ENCODE peak calls at places on chromosomes 11 and 22, in six cellular contexts. M, A, Q, E, Z and F are unnamed samples.

GRCh38 chr22:27799334-27800249 is 2.0 kb downstream of the MN1 start:
- DNase-seq in M (no peak), A (no peak), Q (no peak), E (peak), Z (peak), F (no peak)

GRCh38 chr11:103652013-103652412 is 384.4 kb upstream of the DDI1 start:
- DNase-seq in M (no peak), A (peak), Q (no peak), E (no peak), Z (no peak), F (no peak)

GRCh38 chr11:57427692-57428082 is 766 bp upstream of the SLC43A3 start:
- DNase-seq in M (no peak), A (peak), Q (peak), E (peak), Z (no peak), F (peak)

GRCh38 chr22:40212126-40212525 is 34.4 kb downstream of the TNRC6B start:
- DNase-seq in M (no peak), A (no peak), Q (no peak), E (no peak), Z (no peak), F (peak)

GRCh38 chr11:62671272-62671603 is 235 bp upstream of the UQCC3 start:
- DNase-seq in M (no peak), A (no peak), Q (no peak), E (no peak), Z (no peak), F (no peak)

GRCh38 chr11:69947772-69948255 is 128.6 kb upstream of the FGF3 start:
- DNase-seq in M (no peak), A (no peak), Q (no peak), E (no peak), Z (no peak), F (no peak)

GRCh38 chr11:32893091-32893946 is 708 bp downstream of the QSER1 start:
- DNase-seq in M (no peak), A (peak), Q (peak), E (peak), Z (peak), F (peak)

GRCh38 chr11:16381177-16381576 is 24.8 kb upstream of the SOX6 start:
- DNase-seq in M (no peak), A (peak), Q (no peak), E (no peak), Z (no peak), F (no peak)

GRCh38 chr11:128724891-128725611 is 31.2 kb downstream of the FLI1 start:
- DNase-seq in M (no peak), A (no peak), Q (no peak), E (no peak), Z (no peak), F (no peak)

GRCh38 chr11:128726464-128727139 is 32.7 kb downstream of the FLI1 start:
- DNase-seq in M (no peak), A (no peak), Q (peak), E (no peak), Z (no peak), F (no peak)

GRCh38 chr11:128727320-128727719 is 33.4 kb downstream of the FLI1 start:
- DNase-seq in M (no peak), A (no peak), Q (no peak), E (no peak), Z (no peak), F (no peak)

GRCh38 chr11:128727811-128728431 is 34.0 kb downstream of the FLI1 start:
- DNase-seq in M (no peak), A (no peak), Q (no peak), E (no peak), Z (no peak), F (no peak)

DNA sequence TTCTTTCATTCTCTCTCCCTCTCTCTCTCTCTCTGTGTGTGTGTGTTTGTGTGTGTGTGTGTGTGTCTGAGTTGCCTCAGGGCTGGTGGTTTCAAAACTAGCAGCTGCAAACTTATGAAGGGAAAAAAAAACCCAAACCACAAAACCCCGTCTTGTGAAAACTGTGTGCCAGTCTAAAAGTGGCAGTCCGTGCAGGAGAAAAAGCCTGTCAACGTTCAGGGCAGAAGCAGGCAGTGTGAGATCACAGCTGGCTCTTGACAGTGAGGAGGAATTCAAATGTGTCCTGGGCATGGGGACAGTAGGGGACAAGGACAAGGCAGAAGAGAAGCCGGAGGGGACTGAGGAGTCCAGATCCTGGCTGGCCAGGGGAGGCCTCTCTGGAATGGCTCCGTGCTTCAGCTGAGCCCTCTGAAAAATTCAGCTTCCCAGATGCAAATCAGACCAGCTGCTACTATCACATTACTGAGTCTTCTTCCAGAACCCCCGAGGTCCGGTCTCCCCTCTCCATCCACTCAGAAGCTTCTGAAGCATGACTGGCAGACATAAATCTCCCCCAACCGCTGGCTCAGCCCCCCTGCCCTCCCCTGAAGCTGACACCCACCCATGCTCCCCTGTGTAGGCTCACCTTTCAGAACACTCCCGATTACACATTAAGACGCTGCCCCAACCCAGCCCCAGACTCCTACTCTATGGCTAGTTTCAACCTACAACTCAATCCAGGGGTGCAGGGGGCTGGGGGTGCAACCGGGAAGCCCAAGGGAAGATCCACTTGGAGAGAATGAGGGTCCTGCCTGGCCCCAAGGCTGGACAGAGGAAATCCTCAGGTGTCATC is 32.0 kb downstream of the FLI1 start:
- DNase-seq in M (no peak), A (peak), Q (peak), E (no peak), Z (no peak), F (no peak)
- H3K4me3 ChIP-seq in M (no peak), A (no peak), Q (no peak), E (no peak), Z (no peak), F (peak)

GRCh38 chr11:96198466-96198808 is 144.6 kb downstream of the MAML2 start:
- DNase-seq in M (no peak), A (no peak), Q (no peak), E (no peak), Z (no peak), F (no peak)

GRCh38 chr11:96199563-96200025 is 143.4 kb downstream of the MAML2 start:
- DNase-seq in M (no peak), A (peak), Q (no peak), E (no peak), Z (no peak), F (no peak)

GRCh38 chr11:96197801-96198465 is 145.1 kb downstream of the MAML2 start:
- DNase-seq in M (no peak), A (no peak), Q (no peak), E (no peak), Z (no peak), F (no peak)

GRCh38 chr11:96197221-96197620 is 145.8 kb downstream of the MAML2 start:
- DNase-seq in M (no peak), A (no peak), Q (no peak), E (no peak), Z (no peak), F (no peak)

DNA sequence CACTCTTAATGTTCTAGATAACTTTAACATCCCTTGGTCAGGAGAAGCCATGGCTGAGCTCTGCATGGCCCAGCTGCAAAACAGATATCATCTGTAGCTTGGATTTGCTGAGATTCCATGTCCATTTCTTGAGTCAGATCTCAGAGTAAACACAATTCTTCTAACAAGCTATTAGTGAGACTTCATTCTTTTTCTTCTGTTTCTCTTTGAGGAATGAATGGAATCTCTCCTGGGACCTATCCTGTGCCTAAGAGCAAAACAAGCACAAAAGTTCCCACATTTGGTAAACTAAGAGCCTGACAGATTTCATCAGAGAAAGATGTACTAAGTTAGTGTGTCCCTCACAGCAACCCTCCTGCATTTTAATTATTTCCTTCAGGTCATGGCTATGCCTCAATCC is 142.8 kb downstream of the MAML2 start:
- DNase-seq in M (no peak), A (peak), Q (no peak), E (no peak), Z (no peak), F (no peak)
- H3K27ac ChIP-seq in M (peak), A (peak), Q (peak), E (peak), Z (no peak), F (peak)

GRCh38 chr22:31841029-31841827 is 87.4 kb downstream of the DEPDC5 start:
- DNase-seq in M (no peak), A (no peak), Q (no peak), E (no peak), Z (no peak), F (no peak)

GRCh38 chr22:31844941-31845340 is 91.1 kb downstream of the DEPDC5 start:
- DNase-seq in M (no peak), A (no peak), Q (no peak), E (no peak), Z (no peak), F (no peak)

GRCh38 chr22:31843526-31843925 is 89.7 kb downstream of the DEPDC5 start:
- DNase-seq in M (no peak), A (no peak), Q (no peak), E (no peak), Z (no peak), F (no peak)

GRCh38 chr22:31850135-31850534 is 94.2 kb upstream of the YWHAH start:
- DNase-seq in M (no peak), A (no peak), Q (no peak), E (no peak), Z (no peak), F (no peak)

DNA sequence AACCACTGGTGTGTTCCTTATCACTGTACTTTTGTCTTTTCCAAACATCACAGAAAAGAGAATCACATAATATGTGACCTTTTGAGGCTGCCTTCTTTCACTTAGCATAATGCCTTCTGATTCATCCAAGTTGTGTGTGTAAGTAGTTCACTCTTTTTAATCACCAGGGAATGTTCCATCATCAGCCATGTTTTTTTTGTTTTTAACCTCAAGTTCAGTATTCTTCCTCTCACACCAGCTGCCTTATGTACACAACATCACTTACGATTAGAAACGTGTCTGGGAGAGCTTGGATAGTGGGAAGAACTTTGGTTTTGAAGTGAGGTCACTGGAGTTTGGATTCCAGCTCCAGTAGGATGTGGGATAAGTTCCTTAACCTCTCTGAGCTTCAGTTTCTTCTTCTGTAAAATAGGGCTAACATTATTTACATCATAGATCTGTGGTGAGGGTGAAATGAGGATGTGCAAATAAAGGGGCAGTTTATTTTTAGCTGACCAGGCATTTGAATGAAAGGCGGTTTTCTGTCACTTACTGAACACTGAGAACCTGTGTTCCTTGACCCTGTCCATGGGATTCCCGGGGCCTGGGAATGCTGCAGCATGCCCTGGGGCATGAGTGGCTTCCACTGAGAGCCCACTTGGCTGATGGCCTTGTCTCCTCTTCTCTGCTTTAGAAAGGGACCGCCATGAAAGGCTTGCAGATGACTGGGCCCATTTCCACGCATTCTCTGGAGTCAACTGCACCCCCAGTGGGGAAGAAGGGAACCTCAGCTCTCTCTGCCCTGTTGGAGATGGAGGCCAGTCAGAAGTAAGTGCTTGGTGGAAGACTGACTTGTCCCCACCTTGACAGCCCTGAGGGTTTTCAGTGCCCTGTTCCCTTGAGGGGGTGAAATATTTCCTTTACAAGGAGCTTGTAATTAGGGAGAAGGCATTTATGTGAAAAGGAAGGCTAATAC is 92.6 kb downstream of the DEPDC5 start:
- DNase-seq in M (no peak), A (peak), Q (no peak), E (no peak), Z (peak), F (no peak)
- TF ChIP-seq CTCF in M (no peak), A (peak), Q (no peak), E (no peak), Z (peak), F (no peak)

GRCh38 chr11:94513091-94513490 is 830 bp downstream of the C11orf97 start:
- DNase-seq in M (no peak), A (no peak), Q (peak), E (no peak), Z (no peak), F (no peak)
- H3K4me3 ChIP-seq in M (peak), A (no peak), Q (no peak), E (peak), Z (no peak), F (no peak)

GRCh38 chr11:59660621-59661020 is 8.2 kb downstream of the PATL1 start:
- DNase-seq in M (no peak), A (no peak), Q (no peak), E (no peak), Z (no peak), F (no peak)
- H3K27ac ChIP-seq in M (peak), A (no peak), Q (no peak), E (no peak), Z (no peak), F (no peak)